ENCODE peak calls at places on chromosomes 12 and 14, in six cellular contexts. L is AG04450; A is bronchial epithelial cell; N is CD8-positive, alpha-beta memory T cell; M is cardiac muscle cell; V is small intestine. R is an unnamed sample.

GRCh38 chr12:6688543-6688999 is 604 bp downstream of the ZNF384 start:
- DNase-seq in L (no peak), N (no peak), V (peak), M (peak), A (no peak), R (no peak)

GRCh38 chr14:104425763-104426691 is 153.5 kb upstream of the C14orf180 start:
- DNase-seq in N (no peak), L (no peak), A (no peak), M (no peak), V (no peak), R (peak)

GRCh38 chr12:6869049-6870021 is 2.0 kb downstream of the TPI1 start:
- DNase-seq in N (peak), M (peak), V (peak), A (peak), L (peak), R (no peak)

GRCh38 chr14:55731881-55732498 is 152.0 kb downstream of the KTN1 start:
- DNase-seq in M (peak), L (no peak), A (no peak), N (peak), V (peak), R (no peak)

GRCh38 chr14:49951946-49952345 is 59.1 kb downstream of the ARF6 start:
- DNase-seq in L (no peak), N (no peak), V (peak), M (no peak), A (no peak), R (peak)

GRCh38 chr12:104163631-104164030 is 25.6 kb upstream of the NFYB start:
- DNase-seq in N (no peak), A (no peak), L (no peak), M (no peak), V (no peak), R (no peak)

GRCh38 chr12:121536058-121536928 is 44.5 kb downstream of the KDM2B start:
- DNase-seq in L (peak), A (peak), N (peak), M (peak), V (peak), R (no peak)

GRCh38 chr14:95664546-95664945 is 21.7 kb upstream of the TCL1B start:
- DNase-seq in V (no peak), A (no peak), M (no peak), L (no peak), N (no peak), R (no peak)

GRCh38 chr14:66288511-66288910 is 197.7 kb upstream of the CCDC196 start:
- DNase-seq in N (no peak), M (no peak), A (peak), L (no peak), V (no peak), R (no peak)

GRCh38 chr14:22560638-22561365 is 28.2 kb downstream of the DAD1 start:
- DNase-seq in M (no peak), L (no peak), V (peak), A (no peak), N (no peak), R (no peak)
- H3K4me3 ChIP-seq in M (no peak), L (no peak), V (no peak), A (no peak), N (peak), R (no peak)

GRCh38 chr12:132179431-132180362 is 35.4 kb downstream of the NOC4L start:
- DNase-seq in L (no peak), M (no peak), A (no peak), N (no peak), V (no peak), R (no peak)
- H3K4me3 ChIP-seq in L (no peak), M (no peak), A (no peak), N (no peak), V (no peak), R (no peak)

GRCh38 chr14:81208489-81208888 is 12.3 kb downstream of the GTF2A1 start:
- DNase-seq in L (no peak), N (no peak), V (no peak), A (no peak), M (no peak), R (no peak)

GRCh38 chr14:81206115-81206514 is 14.6 kb downstream of the GTF2A1 start:
- DNase-seq in N (no peak), M (no peak), A (no peak), V (no peak), L (no peak), R (no peak)

GRCh38 chr14:81211844-81212243 is 8.9 kb downstream of the GTF2A1 start:
- DNase-seq in V (no peak), N (no peak), M (peak), L (no peak), A (no peak), R (no peak)

GRCh38 chr14:81205639-81206038 is 15.1 kb downstream of the GTF2A1 start:
- DNase-seq in V (no peak), L (no peak), A (no peak), N (no peak), M (no peak), R (no peak)

GRCh38 chr14:81209187-81209836 is 11.4 kb downstream of the GTF2A1 start:
- DNase-seq in M (no peak), N (no peak), L (no peak), V (no peak), A (no peak), R (no peak)
- H3K4me3 ChIP-seq in M (no peak), N (no peak), L (no peak), V (no peak), A (no peak), R (no peak)

GRCh38 chr12:50017653-50018052 is 7.6 kb downstream of the RACGAP1 start:
- DNase-seq in L (no peak), V (no peak), A (peak), N (no peak), M (no peak), R (no peak)

GRCh38 chr12:50018968-50019367 is 6.3 kb downstream of the RACGAP1 start:
- DNase-seq in L (no peak), A (no peak), N (no peak), M (peak), V (no peak), R (no peak)

GRCh38 chr12:50014342-50014741 is 11.0 kb downstream of the RACGAP1 start:
- DNase-seq in V (no peak), M (no peak), A (no peak), L (no peak), N (no peak), R (no peak)

GRCh38 chr12:50019524-50019923 is 5.8 kb downstream of the RACGAP1 start:
- DNase-seq in M (no peak), N (no peak), L (no peak), A (no peak), V (no peak), R (no peak)

DNA sequence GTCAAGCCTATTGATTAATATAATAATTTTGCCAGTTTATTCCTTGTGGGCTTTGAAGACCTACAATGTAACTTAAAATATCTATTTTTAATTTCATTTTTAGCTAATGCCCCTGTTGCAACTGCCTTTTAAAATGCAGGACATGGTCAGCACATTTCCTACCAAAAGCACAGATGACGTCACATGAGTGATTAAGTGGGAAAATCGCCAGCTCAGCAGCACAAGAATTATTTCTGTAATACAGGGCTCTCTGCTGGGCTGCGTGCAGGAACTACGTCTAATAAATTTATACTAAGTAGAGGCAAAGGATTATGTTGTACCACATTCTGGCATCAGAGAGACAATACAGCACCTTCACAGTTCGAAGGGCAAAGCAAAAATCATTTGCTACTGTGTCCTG is 8.2 kb downstream of the RACGAP1 start:
- DNase-seq in N (no peak), V (peak), A (peak), L (peak), M (peak), R (no peak)
- H3K4me3 ChIP-seq in N (no peak), V (no peak), A (no peak), L (peak), M (no peak), R (no peak)

GRCh38 chr12:110744176-110744575 is 1.5 kb upstream of the PPP1CC start:
- DNase-seq in N (no peak), L (no peak), A (no peak), V (no peak), M (no peak), R (peak)
- H3K4me3 ChIP-seq in N (no peak), L (no peak), A (no peak), V (no peak), M (no peak), R (no peak)

DNA sequence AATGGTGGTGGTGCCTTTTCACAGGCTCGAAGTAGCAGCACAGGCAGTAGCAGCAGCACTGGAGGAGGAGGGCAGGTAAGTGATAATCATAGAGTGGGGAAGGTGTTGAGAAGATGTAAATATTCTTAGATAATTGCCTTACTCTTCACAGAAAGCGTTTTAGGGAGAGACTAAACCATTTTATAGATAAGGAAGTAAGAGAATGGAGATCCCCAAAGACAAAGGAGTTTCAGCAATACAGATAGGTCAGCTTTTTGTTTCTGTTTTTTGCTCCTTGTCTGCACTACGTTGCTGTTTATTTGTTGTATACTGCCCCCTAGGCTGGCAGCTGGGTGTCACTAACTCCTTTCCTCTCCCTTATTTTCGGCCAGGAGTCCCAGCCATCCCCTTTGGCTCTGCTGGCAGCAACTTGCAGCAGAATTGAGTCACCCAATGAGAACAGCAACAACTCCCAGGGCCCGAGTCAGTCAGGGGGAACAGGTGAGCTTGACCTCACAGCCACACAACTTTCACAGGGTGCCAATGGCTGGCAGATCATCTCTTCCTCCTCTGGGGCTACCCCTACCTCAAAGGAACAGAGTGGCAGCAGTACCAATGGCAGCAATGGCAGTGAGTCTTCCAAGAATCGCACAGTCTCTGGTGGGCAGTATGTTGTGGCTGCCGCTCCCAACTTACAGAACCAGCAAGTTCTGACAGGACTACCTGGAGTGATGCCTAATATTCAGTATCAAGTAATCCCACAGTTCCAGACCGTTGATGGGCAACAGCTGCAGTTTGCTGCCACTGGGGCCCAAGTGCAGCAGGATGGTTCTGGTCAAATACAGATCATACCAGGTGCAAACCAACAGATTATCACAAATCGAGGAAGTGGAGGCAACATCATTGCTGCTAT is 2.0 kb downstream of the SP1 start:
- DNase-seq in N (peak), M (peak), V (peak), A (peak), L (no peak), R (peak)
- H3K4me3 ChIP-seq in N (peak), M (peak), V (no peak), A (no peak), L (peak), R (peak)

GRCh38 chr12:52691765-52692150 is 11.6 kb upstream of the KRT1 start:
- DNase-seq in M (no peak), N (no peak), L (no peak), V (no peak), A (no peak), R (no peak)

GRCh38 chr12:52689936-52690335 is 9.7 kb upstream of the KRT1 start:
- DNase-seq in N (no peak), M (no peak), A (no peak), V (no peak), L (no peak), R (no peak)

GRCh38 chr12:52689239-52689638 is 9.0 kb upstream of the KRT1 start:
- DNase-seq in M (no peak), L (no peak), N (no peak), V (no peak), A (no peak), R (no peak)

GRCh38 chr12:52691076-52691764 is 11.0 kb upstream of the KRT1 start:
- DNase-seq in V (no peak), M (peak), L (no peak), N (peak), A (no peak), R (no peak)

GRCh38 chr12:52690351-52691075 is 10.3 kb upstream of the KRT1 start:
- DNase-seq in A (no peak), M (no peak), L (no peak), N (no peak), V (no peak), R (no peak)
- H3K4me3 ChIP-seq in A (no peak), M (peak), L (no peak), N (peak), V (no peak), R (peak)

DNA sequence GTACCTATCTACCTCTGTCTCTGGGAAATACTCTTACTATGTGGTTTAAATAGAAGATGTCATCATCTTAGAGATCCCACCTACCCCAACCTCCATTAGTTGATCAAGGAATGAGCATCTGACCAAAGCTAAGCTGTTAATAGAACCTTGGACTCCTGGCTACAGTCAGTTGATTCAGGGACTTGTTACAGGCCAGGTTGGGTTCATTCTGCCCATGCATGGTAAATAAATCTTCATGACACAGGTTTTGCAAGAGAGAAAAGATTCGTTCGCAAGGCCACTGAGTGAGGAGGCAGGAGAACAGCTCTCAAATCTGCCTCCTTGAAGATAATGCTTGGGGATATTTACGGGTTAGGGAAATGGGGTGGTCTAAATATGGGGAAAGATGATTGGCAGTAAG is 19.5 kb downstream of the SDR9C7 start:
- DNase-seq in M (no peak), N (no peak), A (no peak), L (no peak), V (no peak), R (no peak)
- H3K4me3 ChIP-seq in M (no peak), N (no peak), A (no peak), L (no peak), V (no peak), R (no peak)

GRCh38 chr12:11723993-11724392 is 74.5 kb downstream of the ETV6 start:
- DNase-seq in L (no peak), N (no peak), M (peak), A (no peak), V (no peak), R (no peak)
- H3K4me3 ChIP-seq in L (no peak), N (no peak), M (peak), A (no peak), V (no peak), R (no peak)

R was measured in RWPE2.